ENCODE peak calls at places on chromosomes 12 and 14, in nine cellular contexts. K, F, Y, E, L, T, W, P and J are unnamed samples.

GRCh38 chr12:112998997-112999767 is 20.9 kb downstream of the OAS2 start:
- DNase-seq in K (no peak), F (no peak), Y (no peak), E (no peak), L (no peak), T (peak; percentile 66), W (no peak), P (no peak), J (no peak)

GRCh38 chr14:104876251-104876699 is 11.2 kb downstream of the CEP170B start:
- DNase-seq in K (peak; percentile 21), F (no peak), Y (no peak), E (peak; percentile 46), L (no peak), T (no peak), W (peak; percentile 61), P (no peak), J (no peak)

GRCh38 chr14:61218157-61218556 is 63.0 kb downstream of the TMEM30B start:
- DNase-seq in K (no peak), F (no peak), Y (no peak), E (no peak), L (no peak), T (no peak), W (no peak), P (no peak), J (no peak)

GRCh38 chr14:67982711-67983608 is 163.4 kb downstream of the RAD51B start:
- DNase-seq in K (no peak), F (no peak), Y (no peak), E (no peak), L (no peak), T (no peak), W (no peak), P (no peak), J (no peak)

GRCh38 chr12:116302200-116303075 is 24.9 kb upstream of the MED13L start:
- DNase-seq in K (no peak), F (no peak), Y (no peak), E (no peak), L (no peak), T (no peak), W (no peak), P (no peak), J (no peak)

GRCh38 chr12:132285991-132286681 is 43.3 kb downstream of the GALNT9 start:
- DNase-seq in K (no peak), F (no peak), Y (no peak), E (no peak), L (no peak), T (no peak), W (peak; percentile 77), P (peak; percentile 3), J (peak; percentile 56)

GRCh38 chr12:73629171-73629570 is 908.5 kb upstream of the ATXN7L3B start:
- DNase-seq in K (no peak), F (no peak), Y (no peak), E (no peak), L (no peak), T (no peak), W (no peak), P (no peak), J (no peak)

GRCh38 chr12:102567031-102567985 is 86.9 kb upstream of the IGF1 start:
- DNase-seq in K (no peak), F (no peak), Y (no peak), E (no peak), L (peak; percentile 36), T (no peak), W (no peak), P (no peak), J (peak; percentile 69)

GRCh38 chr14:96158735-96159134 is 45.9 kb upstream of the BDKRB2 start:
- DNase-seq in K (no peak), F (no peak), Y (no peak), E (no peak), L (no peak), T (no peak), W (no peak), P (no peak), J (no peak)

GRCh38 chr12:11877869-11878780 is 192.6 kb upstream of the BCL2L14 start:
- DNase-seq in K (no peak), F (no peak), Y (no peak), E (no peak), L (peak; percentile 69), T (no peak), W (no peak), P (no peak), J (peak; percentile 83)

GRCh38 chr12:117404203-117404853 is 42.9 kb upstream of the NOS1 start:
- DNase-seq in K (no peak), F (no peak), Y (no peak), E (no peak), L (no peak), T (no peak), W (no peak), P (no peak), J (no peak)

GRCh38 chr12:4908694-4909396 is 860 bp upstream of the KCNA1 start:
- DNase-seq in K (no peak), F (no peak), Y (peak; percentile 32), E (no peak), L (no peak), T (no peak), W (no peak), P (no peak), J (no peak)

GRCh38 chr12:109451400-109451799 is 25.7 kb downstream of the KCTD10 start:
- DNase-seq in K (no peak), F (no peak), Y (no peak), E (no peak), L (no peak), T (no peak), W (no peak), P (no peak), J (no peak)

GRCh38 chr12:28378749-28379148 is 188.5 kb downstream of the CCDC91 start:
- DNase-seq in K (no peak), F (no peak), Y (no peak), E (no peak), L (peak; percentile 79), T (no peak), W (no peak), P (no peak), J (peak; percentile 91)

GRCh38 chr12:119687344-119687865 is 19.5 kb downstream of the PRKAB1 start:
- DNase-seq in K (no peak), F (no peak), Y (no peak), E (no peak), L (no peak), T (no peak), W (no peak), P (no peak), J (no peak)

GRCh38 chr12:19893514-19893913 is 454.2 kb downstream of the AEBP2 start:
- DNase-seq in K (no peak), F (no peak), Y (no peak), E (no peak), L (no peak), T (no peak), W (no peak), P (no peak), J (peak; percentile 52)

GRCh38 chr12:93813972-93814821 is 137.0 kb downstream of the CRADD start:
- DNase-seq in K (no peak), F (no peak), Y (no peak), E (no peak), L (peak; percentile 71), T (no peak), W (peak; percentile 77), P (peak; percentile 33), J (no peak)

GRCh38 chr14:104009297-104009696 is 67.0 kb upstream of the RD3L start:
- DNase-seq in K (no peak), F (no peak), Y (no peak), E (no peak), L (peak; percentile 5), T (no peak), W (no peak), P (no peak), J (no peak)

GRCh38 chr14:35402323-35403084 is 2.0 kb downstream of the NFKBIA start:
- DNase-seq in K (no peak), F (no peak), Y (no peak), E (no peak), L (no peak), T (no peak), W (no peak), P (no peak), J (no peak)

GRCh38 chr12:20656600-20656999 is 38.5 kb upstream of the SLCO1C1 start:
- DNase-seq in K (no peak), F (no peak), Y (no peak), E (no peak), L (no peak), T (no peak), W (no peak), P (no peak), J (no peak)

GRCh38 chr12:77916276-77916675 is 85.6 kb downstream of the NAV3 start:
- DNase-seq in K (no peak), F (no peak), Y (no peak), E (no peak), L (no peak), T (no peak), W (no peak), P (no peak), J (no peak)

GRCh38 chr12:130026608-130027176 is 122.9 kb upstream of the TMEM132D start:
- DNase-seq in K (no peak), F (no peak), Y (no peak), E (peak; percentile 35), L (no peak), T (no peak), W (no peak), P (no peak), J (no peak)

GRCh38 chr12:130375888-130376287 is 38.2 kb downstream of the PIWIL1 start:
- DNase-seq in K (no peak), F (no peak), Y (no peak), E (no peak), L (no peak), T (no peak), W (no peak), P (no peak), J (no peak)

GRCh38 chr12:1796515-1797010 is 23.8 kb upstream of the LRTM2 start:
- DNase-seq in K (peak; percentile 39), F (no peak), Y (no peak), E (peak; percentile 33), L (no peak), T (peak; percentile 40), W (peak; percentile 77), P (no peak), J (no peak)

GRCh38 chr14:53306267-53306721 is 153.2 kb upstream of the DDHD1 start:
- DNase-seq in K (peak; percentile 5), F (no peak), Y (no peak), E (peak; percentile 46), L (peak; percentile 48), T (peak; percentile 17), W (peak; percentile 65), P (peak; percentile 24), J (peak; percentile 70)

GRCh38 chr12:106135781-106136180 is 3.0 kb downstream of the NUAK1 start:
- DNase-seq in K (no peak), F (no peak), Y (no peak), E (no peak), L (no peak), T (no peak), W (no peak), P (no peak), J (no peak)

GRCh38 chr12:71945121-71945520 is 6.5 kb downstream of the TPH2 start:
- DNase-seq in K (no peak), F (no peak), Y (no peak), E (no peak), L (no peak), T (no peak), W (no peak), P (no peak), J (no peak)

GRCh38 chr12:54032627-54033100 is at the start of gene HOXC5:
- DNase-seq in K (peak; percentile 48), F (no peak), Y (peak; percentile 15), E (peak; percentile 67), L (peak; percentile 69), T (peak; percentile 53), W (peak; percentile 72), P (no peak), J (peak; percentile 92)

GRCh38 chr14:61866932-61867920 is 105.0 kb downstream of the SNAPC1 start:
- DNase-seq in K (no peak), F (no peak), Y (no peak), E (no peak), L (no peak), T (no peak), W (no peak), P (no peak), J (peak; percentile 6)

GRCh38 chr14:55107766-55108554 is 21.1 kb upstream of the LGALS3 start:
- DNase-seq in K (no peak), F (no peak), Y (peak; percentile 22), E (peak; percentile 25), L (peak; percentile 98), T (no peak), W (peak; percentile 95), P (no peak), J (peak; percentile 97)